ENCODE peak calls at places on chromosomes 5 and 9, in eight cellular contexts. H is cerebellum; D is gastrocnemius medialis; E is ELF-1; X is CD8-positive, alpha-beta memory T cell; S is AG08395; Q is lower leg skin; P is NCI-H460. V is an unnamed sample.

GRCh38 chr9:137300607-137301085 is 1.4 kb downstream of the NRARP start:
- DNase-seq in H (no peak), D (no peak), Q (peak; percentile 14), S (no peak), E (no peak), X (no peak), P (no peak), V (no peak)

GRCh38 chr9:95346021-95346420 is 28.5 kb upstream of the FANCC start:
- DNase-seq in H (no peak), Q (no peak), S (no peak), D (no peak), E (no peak), X (no peak), P (no peak), V (no peak)

GRCh38 chr9:4128876-4129275 is 171.0 kb downstream of the GLIS3 start:
- DNase-seq in D (no peak), H (no peak), E (no peak), Q (no peak), S (no peak), P (no peak), X (no peak), V (no peak)

GRCh38 chr9:2663886-2664674 is 42.5 kb downstream of the VLDLR start:
- DNase-seq in E (no peak), X (no peak), D (peak; percentile 52), Q (no peak), H (peak; percentile 51), S (no peak), P (no peak), V (no peak)

GRCh38 chr5:126780165-126780827 is 3.4 kb downstream of the LMNB1 start:
- DNase-seq in Q (peak; percentile 31), P (peak; percentile 70), E (peak; percentile 60), H (peak; percentile 76), D (no peak), X (peak; percentile 61), S (peak; percentile 67), V (no peak)

GRCh38 chr9:101465330-101465915 is 29.8 kb upstream of the ALDOB start:
- DNase-seq in X (no peak), H (no peak), D (no peak), S (peak; percentile 77), P (peak; percentile 85), E (peak; percentile 56), Q (peak; percentile 79), V (no peak)

GRCh38 chr5:8517461-8517860 is 648.5 kb downstream of the MTRR start:
- DNase-seq in P (no peak), X (no peak), H (no peak), Q (no peak), S (no peak), E (no peak), D (no peak), V (no peak)

GRCh38 chr5:125209650-125210049 is 463.2 kb upstream of the ZNF608 start:
- DNase-seq in Q (no peak), S (peak; percentile 17), H (no peak), E (no peak), D (no peak), P (no peak), X (no peak), V (no peak)

GRCh38 chr5:107289030-107289714 is 381.6 kb downstream of the EFNA5 start:
- DNase-seq in S (no peak), P (no peak), E (no peak), Q (no peak), X (no peak), H (no peak), D (no peak), V (no peak)

GRCh38 chr5:171711631-171712030 is 74.0 kb upstream of the SMIM23 start:
- DNase-seq in E (no peak), S (no peak), Q (no peak), P (no peak), X (no peak), H (no peak), D (no peak), V (peak; percentile 23)

GRCh38 chr9:135139366-135139965 is 52.0 kb downstream of the OLFM1 start:
- DNase-seq in D (no peak), Q (no peak), X (no peak), H (peak; percentile 49), P (no peak), S (no peak), E (no peak), V (no peak)

GRCh38 chr9:121819511-121820231 is 168.2 kb downstream of the DAB2IP start:
- DNase-seq in Q (no peak), P (no peak), E (peak; percentile 87), S (peak; percentile 33), H (no peak), X (no peak), D (no peak), V (no peak)

GRCh38 chr9:128429505-128430086 is 8.9 kb downstream of the CERCAM start:
- DNase-seq in H (peak; percentile 75), X (no peak), S (no peak), E (no peak), P (no peak), Q (no peak), D (no peak), V (no peak)

GRCh38 chr9:31210982-31211570 is 1173.4 kb upstream of the ACO1 start:
- DNase-seq in Q (no peak), E (peak; percentile 15), D (no peak), S (no peak), P (peak; percentile 49), X (no peak), H (no peak), V (no peak)

GRCh38 chr9:125284855-125285254 is 23.2 kb downstream of the GAPVD1 start:
- DNase-seq in D (no peak), H (no peak), S (no peak), Q (no peak), P (no peak), E (no peak), X (no peak), V (no peak)

GRCh38 chr5:111551569-111552275 is 39.4 kb upstream of the STARD4 start:
- DNase-seq in H (no peak), D (no peak), P (no peak), E (peak; percentile 26), Q (no peak), S (no peak), X (no peak), V (no peak)